ENCODE peak calls at places on chromosomes 13 and 19, in nine cellular contexts. F is testis; O is GM12864; K is CD8-positive, alpha-beta T cell; Z is thoracic aorta; Q is kidney; R is AG04450; U is AG10803; L is mammary epithelial cell. P is an unnamed sample.

GRCh38 chr19:10797541-10798256 is 38.3 kb downstream of the TMED1 start:
- DNase-seq in R (no peak), Q (no peak), O (peak; percentile 41), K (peak; percentile 79), F (no peak), U (no peak), Z (no peak), L (no peak), P (peak; percentile 47)

GRCh38 chr13:76992548-76993001 is 694 bp downstream of the CLN5 start:
- DNase-seq in Z (no peak), R (no peak), U (peak; percentile 26), F (peak; percentile 60), L (peak; percentile 54), K (no peak), O (no peak), Q (peak; percentile 71), P (peak; percentile 25)

GRCh38 chr13:46926856-46927625 is 30.2 kb upstream of the HTR2A start:
- DNase-seq in Z (no peak), K (no peak), O (no peak), F (no peak), Q (no peak), L (no peak), R (no peak), U (peak; percentile 77), P (no peak)

GRCh38 chr13:110509971-110510786 is 51.3 kb downstream of the RAB20 start:
- DNase-seq in O (no peak), Q (no peak), Z (no peak), R (no peak), U (peak; percentile 22), K (no peak), F (peak; percentile 54), L (no peak), P (no peak)

GRCh38 chr13:66994498-66995365 is 235.4 kb downstream of the PCDH9 start:
- DNase-seq in Z (no peak), R (no peak), L (no peak), U (no peak), F (no peak), O (no peak), K (no peak), Q (no peak), P (no peak)

GRCh38 chr19:50362656-50363424 is 2.6 kb downstream of the NAPSA start:
- DNase-seq in K (no peak), F (no peak), Q (no peak), L (no peak), Z (no peak), U (no peak), R (no peak), O (no peak), P (no peak)

GRCh38 chr13:94112227-94112626 is 367.3 kb downstream of the DCT start:
- DNase-seq in K (no peak), R (peak; percentile 89), L (peak; percentile 80), U (peak; percentile 96), F (no peak), Q (no peak), O (no peak), Z (no peak), P (no peak)

GRCh38 chr19:56091751-56092546 is 29.1 kb downstream of the ZNF787 start:
- DNase-seq in K (no peak), F (no peak), R (no peak), Q (no peak), O (no peak), U (no peak), L (peak; percentile 89), Z (no peak), P (peak; percentile 52)

GRCh38 chr19:46862504-46862835 is 1.7 kb downstream of the ARHGAP35 start:
- DNase-seq in R (no peak), Q (peak; percentile 20), F (peak; percentile 12), Z (no peak), O (no peak), U (no peak), L (no peak), K (no peak), P (no peak)

GRCh38 chr19:4326837-4327251 is 11.8 kb downstream of the STAP2 start:
- DNase-seq in Q (no peak), O (no peak), U (no peak), K (no peak), L (no peak), Z (no peak), F (no peak), R (no peak), P (peak; percentile 94)
- H3K4me3 ChIP-seq in Q (no peak overlapping the region), O (no peak overlapping the region), U (no peak overlapping the region), K (peak overlapping the region; percentile 81), L (no peak overlapping the region), Z (peak overlapping the region; percentile 75), F (no peak overlapping the region), R (peak overlapping the region; percentile 22), P (peak overlapping the region; percentile 51)

DNA sequence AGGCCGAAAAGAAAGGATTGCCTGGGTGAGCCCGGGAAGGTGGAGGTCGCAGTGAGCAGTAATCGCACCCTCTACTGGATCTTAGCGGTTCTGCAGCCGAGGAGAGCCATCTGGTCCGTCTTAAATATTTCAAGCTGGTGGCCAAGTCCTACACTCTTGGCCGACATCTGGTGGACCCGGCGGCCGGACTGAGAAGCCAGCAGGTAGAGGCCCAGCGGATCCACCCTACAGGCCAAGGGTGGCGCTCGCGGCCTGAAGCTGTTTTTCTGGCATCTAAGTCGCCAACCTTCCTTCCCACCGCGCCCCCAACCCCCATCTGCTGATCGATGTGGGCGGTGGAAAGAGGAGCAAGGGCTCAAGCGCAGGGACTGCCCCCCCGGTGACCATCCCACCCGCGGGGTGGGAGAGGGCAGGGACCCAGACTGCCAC is 46.5 kb upstream of the ZNF730 start:
- DNase-seq in F (peak; percentile 70), L (peak; percentile 11), Z (no peak), R (no peak), K (no peak), U (peak; percentile 30), O (no peak), Q (no peak), P (peak; percentile 57)
- H3K4me3 ChIP-seq in F (peak overlapping the region; percentile 29), L (no peak overlapping the region), Z (peak overlapping the region; percentile 71), R (no peak overlapping the region), K (no peak overlapping the region), U (no peak overlapping the region), O (no peak overlapping the region), Q (no peak overlapping the region), P (no peak overlapping the region)

GRCh38 chr13:43268632-43269031 is 245.2 kb downstream of the DNAJC15 start:
- DNase-seq in R (no peak), Z (no peak), K (no peak), Q (no peak), L (no peak), O (no peak), F (no peak), U (peak; percentile 49), P (no peak)
- H3K4me3 ChIP-seq in R (peak overlapping the region; percentile 7), Z (no peak overlapping the region), K (no peak overlapping the region), Q (no peak overlapping the region), L (no peak overlapping the region), O (no peak overlapping the region), F (no peak overlapping the region), U (no peak overlapping the region), P (no peak overlapping the region)

GRCh38 chr13:89574077-89574476 is 1773.4 kb upstream of the MIR17HG start:
- DNase-seq in Z (no peak), U (no peak), K (no peak), F (no peak), R (no peak), Q (no peak), O (no peak), L (no peak), P (no peak)

GRCh38 chr13:89571676-89572075 is 1775.8 kb upstream of the MIR17HG start:
- DNase-seq in O (no peak), K (no peak), R (no peak), Q (no peak), L (no peak), Z (no peak), U (no peak), F (no peak), P (no peak)

GRCh38 chr13:89577301-89577700 is 1770.2 kb upstream of the MIR17HG start:
- DNase-seq in L (no peak), Q (no peak), R (no peak), O (no peak), F (no peak), Z (no peak), K (no peak), U (no peak), P (no peak)
- H3K4me3 ChIP-seq in L (no peak overlapping the region), Q (no peak overlapping the region), R (no peak overlapping the region), O (no peak overlapping the region), F (no peak overlapping the region), Z (no peak overlapping the region), K (no peak overlapping the region), U (no peak overlapping the region), P (no peak overlapping the region)

GRCh38 chr19:34964598-34964997 is 569 bp upstream of the ZNF792 start:
- DNase-seq in K (no peak), F (no peak), L (no peak), R (no peak), U (no peak), Q (no peak), O (no peak), Z (no peak), P (no peak)
- H3K4me3 ChIP-seq in K (no peak overlapping the region), F (no peak overlapping the region), L (no peak overlapping the region), R (no peak overlapping the region), U (no peak overlapping the region), Q (no peak overlapping the region), O (no peak overlapping the region), Z (peak overlapping the region; percentile 97), P (peak overlapping the region; percentile 93)

P was measured in H7.